ENCODE peak calls at places on chromosomes 5 and 9, in ten cellular contexts. N is astrocyte; E is osteoblast; A is uterus; D is left ventricle myocardium inferior; I is H9; L is CD8-positive, alpha-beta memory T cell; R is fibroblast of lung; S is OCI-LY7; O is SJCRH30. V is an unnamed sample.

GRCh38 chr9:114007991-114008666 is 70.0 kb downstream of the AMBP start:
- DNase-seq in N (no peak), E (peak; percentile 42), A (peak; percentile 7), D (no peak), I (peak; percentile 17), L (no peak), R (no peak), S (no peak), O (peak; percentile 3), V (no peak)

GRCh38 chr9:131500939-131501541 is 1.7 kb upstream of the POMT1 start:
- DNase-seq in N (peak; percentile 58), E (no peak), A (no peak), D (no peak), I (no peak), L (peak; percentile 28), R (peak; percentile 67), S (no peak), O (peak; percentile 35), V (peak; percentile 22)

GRCh38 chr5:127875235-127876021 is 172.2 kb downstream of the CCDC192 start:
- DNase-seq in N (peak; percentile 36), E (peak; percentile 74), A (peak; percentile 16), D (peak; percentile 49), I (peak; percentile 62), L (no peak), R (peak; percentile 56), S (peak; percentile 60), O (peak; percentile 54), V (peak; percentile 62)

GRCh38 chr5:96661841-96662724 is at the start of gene CAST:
- DNase-seq in N (peak; percentile 87), E (peak; percentile 96), A (peak; percentile 94), D (peak; percentile 94), I (peak; percentile 95), L (peak; percentile 74), R (peak; percentile 93), S (peak; percentile 89), O (peak; percentile 84), V (peak; percentile 59)

GRCh38 chr5:74080157-74080556 is 454.2 kb downstream of the ARHGEF28 start:
- DNase-seq in N (no peak), E (no peak), A (no peak), D (no peak), I (no peak), L (no peak), R (no peak), S (no peak), O (no peak), V (no peak)

GRCh38 chr5:151896041-151896691 is 28.5 kb downstream of the GLRA1 start:
- DNase-seq in N (peak; percentile 86), E (no peak), A (no peak), D (no peak), I (peak; percentile 52), L (no peak), R (peak; percentile 91), S (no peak), O (peak; percentile 62), V (peak; percentile 92)

GRCh38 chr9:132333556-132333955 is 21.2 kb downstream of the SETX start:
- DNase-seq in N (no peak), E (no peak), A (no peak), D (no peak), I (no peak), L (no peak), R (no peak), S (no peak), O (no peak), V (no peak)

GRCh38 chr5:179131321-179131835 is 71.2 kb downstream of the ZNF354C start:
- DNase-seq in N (no peak), E (peak; percentile 86), A (no peak), D (no peak), I (no peak), L (no peak), R (no peak), S (no peak), O (no peak), V (no peak)

GRCh38 chr5:173291722-173292658 is 36.2 kb downstream of the STC2 start:
- DNase-seq in N (no peak), E (peak; percentile 78), A (no peak), D (no peak), I (no peak), L (no peak), R (peak; percentile 23), S (no peak), O (peak; percentile 72), V (peak; percentile 31)

GRCh38 chr5:75536694-75537360 is 25.1 kb downstream of the POLK start:
- DNase-seq in N (no peak), E (no peak), A (no peak), D (no peak), I (peak; percentile 47), L (no peak), R (no peak), S (no peak), O (no peak), V (peak; percentile 23)

GRCh38 chr9:109013678-109014145 is 413 bp upstream of the CTNNAL1 start:
- DNase-seq in N (peak; percentile 63), E (no peak), A (no peak), D (no peak), I (no peak), L (no peak), R (peak; percentile 71), S (no peak), O (no peak), V (peak; percentile 84)

GRCh38 chr9:126131066-126132010 is 195.3 kb upstream of the MVB12B start:
- DNase-seq in N (no peak), E (no peak), A (no peak), D (no peak), I (peak; percentile 17), L (no peak), R (no peak), S (no peak), O (no peak), V (no peak)

GRCh38 chr5:53481354-53481886 is 991 bp downstream of the FST start:
- DNase-seq in N (no peak), E (no peak), A (no peak), D (no peak), I (no peak), L (no peak), R (no peak), S (no peak), O (no peak), V (no peak)

GRCh38 chr5:113250341-113250953 is 184.3 kb downstream of the TSSK1B start:
- DNase-seq in N (peak; percentile 98), E (peak; percentile 84), A (peak; percentile 86), D (peak; percentile 37), I (no peak), L (no peak), R (peak; percentile 97), S (no peak), O (peak; percentile 26), V (no peak)

GRCh38 chr9:23789529-23790254 is 36.3 kb downstream of the ELAVL2 start:
- DNase-seq in N (no peak), E (no peak), A (no peak), D (no peak), I (no peak), L (no peak), R (no peak), S (no peak), O (no peak), V (no peak)

GRCh38 chr5:7050986-7051385 is 337.8 kb downstream of the TENT4A start:
- DNase-seq in N (no peak), E (no peak), A (no peak), D (no peak), I (no peak), L (no peak), R (no peak), S (no peak), O (no peak), V (no peak)
- H3K4me1 ChIP-seq in N (no peaks in the 10 kb centered on the region), E (no peaks in the 10 kb centered on the region), A (no peaks in the 10 kb centered on the region), D (no peaks in the 10 kb centered on the region), I (no peaks in the 10 kb centered on the region), L (no peaks in the 10 kb centered on the region), R (no peaks in the 10 kb centered on the region), S (no peaks in the 10 kb centered on the region), O (no peaks in the 10 kb centered on the region), V (no peaks in the 10 kb centered on the region)

GRCh38 chr5:143053780-143054179 is 283.6 kb downstream of the ARHGAP26 start:
- DNase-seq in N (no peak), E (no peak), A (no peak), D (no peak), I (no peak), L (no peak), R (no peak), S (no peak), O (no peak), V (no peak)

GRCh38 chr5:143055596-143056330 is 285.6 kb downstream of the ARHGAP26 start:
- DNase-seq in N (peak; percentile 56), E (no peak), A (no peak), D (no peak), I (no peak), L (no peak), R (peak; percentile 66), S (no peak), O (no peak), V (no peak)

GRCh38 chr5:143054480-143054941 is 284.3 kb downstream of the ARHGAP26 start:
- DNase-seq in N (peak; percentile 73), E (no peak), A (no peak), D (no peak), I (no peak), L (no peak), R (peak; percentile 75), S (no peak), O (no peak), V (peak; percentile 54)

GRCh38 chr5:143051244-143052058 is 281.3 kb downstream of the ARHGAP26 start:
- DNase-seq in N (peak; percentile 90), E (peak; percentile 51), A (peak; percentile 35), D (no peak), I (no peak), L (no peak), R (peak; percentile 91), S (no peak), O (no peak), V (peak; percentile 90)

GRCh38 chr5:143052967-143053682 is 282.9 kb downstream of the ARHGAP26 start:
- DNase-seq in N (no peak), E (no peak), A (no peak), D (no peak), I (no peak), L (no peak), R (no peak), S (no peak), O (no peak), V (no peak)
- H3K4me1 ChIP-seq in N (peaks cover 27% of the 10 kb centered on the region), E (peaks cover 45% of the 10 kb centered on the region), A (no peaks in the 10 kb centered on the region), D (peaks cover 70% of the 10 kb centered on the region), I (peaks cover 6% of the 10 kb centered on the region), L (no peaks in the 10 kb centered on the region), R (peaks cover 24% of the 10 kb centered on the region), S (peaks cover 11% of the 10 kb centered on the region), O (peaks cover 40% of the 10 kb centered on the region), V (peaks cover 51% of the 10 kb centered on the region)

GRCh38 chr5:14218897-14219573 is 75.9 kb downstream of the TRIO start:
- DNase-seq in N (no peak), E (peak; percentile 38), A (no peak), D (no peak), I (no peak), L (no peak), R (peak; percentile 34), S (no peak), O (no peak), V (no peak)
- H3K4me1 ChIP-seq in N (peaks cover 51% of the 10 kb centered on the region), E (peaks cover 39% of the 10 kb centered on the region), A (no peaks in the 10 kb centered on the region), D (peaks cover 78% of the 10 kb centered on the region), I (peaks cover 27% of the 10 kb centered on the region), L (no peaks in the 10 kb centered on the region), R (peaks cover 19% of the 10 kb centered on the region), S (peaks cover 99% of the 10 kb centered on the region), O (peaks cover 6% of the 10 kb centered on the region), V (peaks cover 5% of the 10 kb centered on the region)

DNA sequence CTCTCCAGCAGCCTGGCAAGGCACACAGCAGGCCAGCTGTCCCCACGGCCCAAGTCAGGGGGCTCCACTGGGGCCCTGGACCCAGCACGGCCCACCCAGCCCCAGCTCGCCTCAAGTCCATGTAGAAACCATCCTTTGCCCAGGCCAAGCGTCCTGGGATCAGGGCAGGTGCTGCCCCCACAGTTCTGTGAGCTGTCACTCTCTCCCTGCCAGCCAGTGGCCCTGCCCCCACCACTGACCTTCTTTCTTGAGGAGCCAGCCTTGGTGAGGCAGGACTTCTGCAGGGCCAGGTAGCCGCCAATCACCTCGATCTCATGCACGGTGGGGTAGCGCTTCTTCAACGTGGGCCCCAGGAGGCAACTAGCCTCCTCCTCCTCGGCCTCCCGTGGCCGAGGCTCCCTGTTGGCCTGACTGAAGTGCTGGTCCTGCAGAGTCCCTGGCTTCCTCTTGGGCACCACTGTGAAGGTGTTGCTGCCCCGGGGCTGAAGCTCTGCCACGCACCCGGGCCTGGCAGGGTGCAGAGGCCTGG is 1.7 kb downstream of the TPRN start:
- DNase-seq in N (no peak), E (no peak), A (no peak), D (no peak), I (no peak), L (no peak), R (no peak), S (no peak), O (no peak), V (no peak)
- H3K4me1 ChIP-seq in N (peaks cover 18% of the 10 kb centered on the region), E (peaks cover 22% of the 10 kb centered on the region), A (peaks cover 17% of the 10 kb centered on the region), D (peaks cover 91% of the 10 kb centered on the region), I (no peaks in the 10 kb centered on the region), L (peaks cover 18% of the 10 kb centered on the region), R (peaks cover 8% of the 10 kb centered on the region), S (peaks cover 24% of the 10 kb centered on the region), O (peaks cover 17% of the 10 kb centered on the region), V (peaks cover 24% of the 10 kb centered on the region)